ENCODE peak calls at places on chromosome 20, in four cellular contexts. L, J, U and G are unnamed samples.

GRCh38 chr20:7716286-7716972 is 223.8 kb downstream of the HAO1 start:
- DNase-seq in L (no peak), J (no peak), U (no peak), G (no peak)

GRCh38 chr20:20837574-20838021 is 125.2 kb upstream of the RALGAPA2 start:
- DNase-seq in L (peak), J (peak), U (peak), G (peak)

GRCh38 chr20:55415567-55416142 is 589.7 kb downstream of the CBLN4 start:
- DNase-seq in L (peak), J (peak), U (peak), G (peak)

GRCh38 chr20:36824142-36824940 is 50.8 kb upstream of the DSN1 start:
- DNase-seq in L (no peak), J (no peak), U (no peak), G (no peak)

GRCh38 chr20:61220131-61220530 is 31.9 kb upstream of the CDH4 start:
- DNase-seq in L (no peak), J (no peak), U (no peak), G (no peak)

GRCh38 chr20:50252715-50253500 is 62.3 kb downstream of the CEBPB start:
- DNase-seq in L (no peak), J (no peak), U (no peak), G (no peak)

GRCh38 chr20:9488063-9488462 is 26.3 kb upstream of the LAMP5 start:
- DNase-seq in L (no peak), J (peak), U (no peak), G (no peak)

GRCh38 chr20:52154575-52154974 is 37.0 kb downstream of the ZFP64 start:
- DNase-seq in L (no peak), J (no peak), U (no peak), G (no peak)

GRCh38 chr20:3707508-3707899 is 4.9 kb downstream of the SIGLEC1 start:
- DNase-seq in L (no peak), J (no peak), U (no peak), G (no peak)